ENCODE peak calls at places on chromosomes 1 and 21, in five cellular contexts. O is SK-MEL-5, V is left cardiac atrium, N is BJ, J is tibial nerve. E is an unnamed sample.
A peak's percentile ranks its signal among the peaks of the same experiment; 100 is the strongest.

GRCh38 chr1:199002670-199003069 is 363.8 kb downstream of the PTPRC start:
- DNase-seq in O (no peak), V (no peak), N (no peak), J (no peak), E (no peak)

GRCh38 chr1:229093258-229093540 is 177.7 kb upstream of the RAB4A start:
- DNase-seq in O (no peak), V (no peak), N (no peak), J (no peak), E (no peak)

GRCh38 chr1:30117685-30118084 is 605.7 kb downstream of the MATN1 start:
- DNase-seq in O (peak; percentile 70), V (no peak), N (no peak), J (no peak), E (no peak)

GRCh38 chr1:90340604-90341003 is 345.7 kb downstream of the ZNF326 start:
- DNase-seq in O (no peak), V (no peak), N (no peak), J (no peak), E (no peak)

GRCh38 chr21:32317726-32318125 is 19.1 kb downstream of the MRAP start:
- DNase-seq in O (no peak), V (no peak), N (no peak), J (no peak), E (no peak)

GRCh38 chr1:178122283-178122682 is 28.4 kb downstream of the RASAL2 start:
- DNase-seq in O (no peak), V (no peak), N (no peak), J (no peak), E (no peak)

GRCh38 chr1:46394108-46394871 is at the start of gene FAAH:
- DNase-seq in O (no peak), V (peak; percentile 57), N (no peak), J (no peak), E (no peak)

GRCh38 chr21:42079939-42080787 is 9.0 kb downstream of the UMODL1 start:
- DNase-seq in O (no peak), V (no peak), N (no peak), J (no peak), E (no peak)

GRCh38 chr1:234708700-234709395 is 98.9 kb upstream of the IRF2BP2 start:
- DNase-seq in O (no peak), V (no peak), N (no peak), J (no peak), E (no peak)

GRCh38 chr1:173508541-173508940 is 31.4 kb downstream of the PRDX6 start:
- DNase-seq in O (no peak), V (no peak), N (no peak), J (no peak), E (no peak)

E was measured in AG09319.